ENCODE peak calls at places on chromosomes 3 and 15, in seven cellular contexts. One of them, this sample, is unnamed.

GRCh38 chr3:134242649-134243637 is 7.7 kb downstream of the RYK start:
- DNase-seq in SK-N-SH: no peak
- DNase-seq in GM12878: no peak
- DNase-seq in H1: no peak
- DNase-seq in HepG2: peak; percentile 58
- DNase-seq in HCT116: peak; percentile 47
- DNase-seq in K562: no peak
- DNase-seq in this sample: peak; percentile 55

GRCh38 chr3:142844339-142844977 is 44.4 kb downstream of the PCOLCE2 start:
- DNase-seq in SK-N-SH: peak; percentile 25
- DNase-seq in GM12878: no peak
- DNase-seq in H1: no peak
- DNase-seq in HepG2: peak; percentile 16
- DNase-seq in HCT116: peak; percentile 48
- DNase-seq in K562: peak; percentile 28
- DNase-seq in this sample: no peak

GRCh38 chr3:36992806-36993325 is at the start of gene EPM2AIP1:
- DNase-seq in SK-N-SH: peak; percentile 95
- DNase-seq in GM12878: no peak
- DNase-seq in H1: peak; percentile 85
- DNase-seq in HepG2: no peak
- DNase-seq in HCT116: no peak
- DNase-seq in K562: no peak
- DNase-seq in this sample: no peak

GRCh38 chr3:196207833-196208607 is 3.2 kb downstream of the ZDHHC19 start:
- DNase-seq in SK-N-SH: peak; percentile 99
- DNase-seq in GM12878: no peak
- DNase-seq in H1: peak; percentile 85
- DNase-seq in HepG2: no peak
- DNase-seq in HCT116: no peak
- DNase-seq in K562: peak; percentile 100
- DNase-seq in this sample: no peak

GRCh38 chr15:47678047-47678446 is 39.3 kb upstream of the SEMA6D start:
- DNase-seq in SK-N-SH: peak; percentile 48
- DNase-seq in GM12878: no peak
- DNase-seq in H1: no peak
- DNase-seq in HepG2: no peak
- DNase-seq in HCT116: no peak
- DNase-seq in K562: no peak
- DNase-seq in this sample: no peak

GRCh38 chr15:33955945-33956344 is 12.4 kb upstream of the CHRM5 start:
- DNase-seq in SK-N-SH: no peak
- DNase-seq in GM12878: no peak
- DNase-seq in H1: no peak
- DNase-seq in HepG2: no peak
- DNase-seq in HCT116: no peak
- DNase-seq in K562: peak; percentile 12
- DNase-seq in this sample: no peak

GRCh38 chr3:126972866-126973265 is 10.0 kb upstream of the PLXNA1 start:
- DNase-seq in SK-N-SH: no peak
- DNase-seq in GM12878: no peak
- DNase-seq in H1: no peak
- DNase-seq in HepG2: no peak
- DNase-seq in HCT116: no peak
- DNase-seq in K562: no peak
- DNase-seq in this sample: no peak

GRCh38 chr3:197354195-197355059 is 56.0 kb upstream of the DLG1 start:
- DNase-seq in SK-N-SH: peak; percentile 49
- DNase-seq in GM12878: peak; percentile 11
- DNase-seq in H1: no peak
- DNase-seq in HepG2: no peak
- DNase-seq in HCT116: no peak
- DNase-seq in K562: no peak
- DNase-seq in this sample: no peak

GRCh38 chr3:134232146-134232545 is 18.5 kb downstream of the RYK start:
- DNase-seq in SK-N-SH: no peak
- DNase-seq in GM12878: no peak
- DNase-seq in H1: no peak
- DNase-seq in HepG2: no peak
- DNase-seq in HCT116: no peak
- DNase-seq in K562: no peak
- DNase-seq in this sample: no peak

GRCh38 chr3:31840252-31840651 is 140.8 kb downstream of the OSBPL10 start:
- DNase-seq in SK-N-SH: no peak
- DNase-seq in GM12878: no peak
- DNase-seq in H1: no peak
- DNase-seq in HepG2: no peak
- DNase-seq in HCT116: no peak
- DNase-seq in K562: no peak
- DNase-seq in this sample: no peak

GRCh38 chr3:96169111-96169510 is 645.3 kb upstream of the EPHA6 start:
- DNase-seq in SK-N-SH: no peak
- DNase-seq in GM12878: no peak
- DNase-seq in H1: no peak
- DNase-seq in HepG2: no peak
- DNase-seq in HCT116: no peak
- DNase-seq in K562: no peak
- DNase-seq in this sample: no peak

GRCh38 chr3:125039041-125039896 is 16.5 kb downstream of the HEG1 start:
- DNase-seq in SK-N-SH: no peak
- DNase-seq in GM12878: no peak
- DNase-seq in H1: no peak
- DNase-seq in HepG2: no peak
- DNase-seq in HCT116: no peak
- DNase-seq in K562: no peak
- DNase-seq in this sample: no peak
- H3K4me3 ChIP-seq in SK-N-SH: no peak overlapping the region
- H3K4me3 ChIP-seq in GM12878: no peak overlapping the region
- H3K4me3 ChIP-seq in H1: peak overlapping the region; percentile 3
- H3K4me3 ChIP-seq in HepG2: no peak overlapping the region
- H3K4me3 ChIP-seq in HCT116: no peak overlapping the region
- H3K4me3 ChIP-seq in K562: no peak overlapping the region
- H3K4me3 ChIP-seq in this sample: no peak overlapping the region

GRCh38 chr3:157460253-157460652 is 23.6 kb downstream of the PTX3 start:
- DNase-seq in SK-N-SH: no peak
- DNase-seq in GM12878: no peak
- DNase-seq in H1: no peak
- DNase-seq in HepG2: no peak
- DNase-seq in HCT116: no peak
- DNase-seq in K562: no peak
- DNase-seq in this sample: no peak
- TF ChIP-seq SIN3A in SK-N-SH: no peak
- TF ChIP-seq SIN3A in GM12878: no peak
- TF ChIP-seq SIN3A in H1: no peak
- TF ChIP-seq SIN3A in HepG2: no peak
- TF ChIP-seq SIN3A in HCT116: no peak
- TF ChIP-seq SIN3A in K562: no peak
- TF ChIP-seq SIN3A in this sample: no peak

GRCh38 chr3:69746119-69746518 is 6.9 kb downstream of the MITF start:
- DNase-seq in SK-N-SH: no peak
- DNase-seq in GM12878: no peak
- DNase-seq in H1: no peak
- DNase-seq in HepG2: no peak
- DNase-seq in HCT116: no peak
- DNase-seq in K562: no peak
- DNase-seq in this sample: no peak
- H3K4me3 ChIP-seq in SK-N-SH: no peak overlapping the region
- H3K4me3 ChIP-seq in GM12878: no peak overlapping the region
- H3K4me3 ChIP-seq in H1: no peak overlapping the region
- H3K4me3 ChIP-seq in HepG2: no peak overlapping the region
- H3K4me3 ChIP-seq in HCT116: no peak overlapping the region
- H3K4me3 ChIP-seq in K562: no peak overlapping the region
- H3K4me3 ChIP-seq in this sample: no peak overlapping the region

DNA sequence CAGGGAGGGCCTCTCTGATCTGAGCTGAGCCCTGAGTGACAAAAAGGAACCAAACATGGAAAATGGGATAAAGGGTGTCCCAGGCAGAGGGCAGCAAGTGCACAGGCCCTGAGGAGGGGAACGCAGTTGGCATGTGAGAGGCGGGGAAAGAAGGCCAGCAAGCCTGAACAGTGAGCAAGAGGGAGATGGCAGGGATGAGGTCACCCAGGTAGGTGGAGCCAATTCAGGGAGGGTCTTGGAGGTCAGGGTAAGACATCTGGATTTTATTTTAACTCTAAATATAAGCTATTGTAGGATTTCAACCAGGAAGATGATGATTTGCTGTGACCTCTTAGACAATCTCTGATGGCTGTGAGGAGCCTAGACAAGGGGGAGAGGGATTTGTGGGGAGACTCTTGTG is 167.6 kb downstream of the LRTM1 start:
- DNase-seq in SK-N-SH: no peak
- DNase-seq in GM12878: no peak
- DNase-seq in H1: no peak
- DNase-seq in HepG2: no peak
- DNase-seq in HCT116: no peak
- DNase-seq in K562: no peak
- DNase-seq in this sample: no peak
- TF ChIP-seq SIN3A in SK-N-SH: no peak
- TF ChIP-seq SIN3A in GM12878: no peak
- TF ChIP-seq SIN3A in H1: no peak
- TF ChIP-seq SIN3A in HepG2: no peak
- TF ChIP-seq SIN3A in HCT116: no peak
- TF ChIP-seq SIN3A in K562: no peak
- TF ChIP-seq SIN3A in this sample: no peak

GRCh38 chr15:100114526-100114925 is 227.2 kb downstream of the ADAMTS17 start:
- DNase-seq in SK-N-SH: no peak
- DNase-seq in GM12878: no peak
- DNase-seq in H1: no peak
- DNase-seq in HepG2: no peak
- DNase-seq in HCT116: no peak
- DNase-seq in K562: no peak
- DNase-seq in this sample: no peak

GRCh38 chr15:100115066-100115710 is 226.6 kb downstream of the ADAMTS17 start:
- DNase-seq in SK-N-SH: no peak
- DNase-seq in GM12878: no peak
- DNase-seq in H1: no peak
- DNase-seq in HepG2: no peak
- DNase-seq in HCT116: no peak
- DNase-seq in K562: no peak
- DNase-seq in this sample: no peak

GRCh38 chr15:100118546-100118945 is 223.2 kb downstream of the ADAMTS17 start:
- DNase-seq in SK-N-SH: no peak
- DNase-seq in GM12878: no peak
- DNase-seq in H1: no peak
- DNase-seq in HepG2: no peak
- DNase-seq in HCT116: no peak
- DNase-seq in K562: no peak
- DNase-seq in this sample: no peak

GRCh38 chr15:100115711-100116090 is 226.1 kb downstream of the ADAMTS17 start:
- DNase-seq in SK-N-SH: no peak
- DNase-seq in GM12878: no peak
- DNase-seq in H1: no peak
- DNase-seq in HepG2: no peak
- DNase-seq in HCT116: no peak
- DNase-seq in K562: no peak
- DNase-seq in this sample: no peak

DNA sequence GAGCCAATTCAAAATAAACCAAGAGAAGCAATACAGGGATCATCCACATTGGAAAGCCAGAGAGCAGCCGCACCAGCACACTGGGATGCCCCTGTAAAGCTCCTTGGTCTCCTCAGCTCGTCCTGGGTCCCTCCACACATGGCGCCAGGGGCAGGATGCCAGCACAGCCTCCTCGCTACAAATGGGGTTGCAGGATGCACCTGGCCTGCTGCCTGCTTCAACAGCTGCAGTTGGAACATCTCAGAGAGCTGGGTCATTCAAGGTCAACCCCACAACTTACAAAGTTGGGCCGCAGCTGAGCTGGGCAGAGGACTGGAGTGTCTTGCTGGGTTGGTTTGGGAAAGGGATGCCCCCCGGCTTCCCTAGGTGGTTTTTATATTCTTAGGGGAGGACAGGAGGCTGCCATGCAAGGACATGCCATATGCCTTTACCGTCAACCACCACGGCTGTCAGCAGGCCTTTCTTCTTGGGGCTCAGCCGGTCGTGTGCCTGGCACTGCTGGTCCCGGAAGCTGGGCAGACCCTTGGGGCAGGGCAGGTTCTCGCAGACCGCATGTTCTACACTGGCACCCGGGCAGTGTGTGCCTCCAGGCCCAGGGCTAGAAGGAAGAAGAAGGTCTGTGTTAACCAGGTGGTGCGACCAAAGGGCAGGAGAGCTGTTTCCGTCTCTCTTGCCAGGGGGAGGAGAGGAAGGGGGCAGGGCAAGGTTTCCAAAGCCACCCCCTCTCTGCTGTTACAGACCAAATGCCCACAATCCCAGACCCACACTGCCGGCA is 225.2 kb downstream of the ADAMTS17 start:
- DNase-seq in SK-N-SH: no peak
- DNase-seq in GM12878: no peak
- DNase-seq in H1: no peak
- DNase-seq in HepG2: no peak
- DNase-seq in HCT116: no peak
- DNase-seq in K562: no peak
- DNase-seq in this sample: no peak
- H3K4me3 ChIP-seq in SK-N-SH: no peak overlapping the region
- H3K4me3 ChIP-seq in GM12878: no peak overlapping the region
- H3K4me3 ChIP-seq in H1: no peak overlapping the region
- H3K4me3 ChIP-seq in HepG2: no peak overlapping the region
- H3K4me3 ChIP-seq in HCT116: no peak overlapping the region
- H3K4me3 ChIP-seq in K562: no peak overlapping the region
- H3K4me3 ChIP-seq in this sample: no peak overlapping the region

DNA sequence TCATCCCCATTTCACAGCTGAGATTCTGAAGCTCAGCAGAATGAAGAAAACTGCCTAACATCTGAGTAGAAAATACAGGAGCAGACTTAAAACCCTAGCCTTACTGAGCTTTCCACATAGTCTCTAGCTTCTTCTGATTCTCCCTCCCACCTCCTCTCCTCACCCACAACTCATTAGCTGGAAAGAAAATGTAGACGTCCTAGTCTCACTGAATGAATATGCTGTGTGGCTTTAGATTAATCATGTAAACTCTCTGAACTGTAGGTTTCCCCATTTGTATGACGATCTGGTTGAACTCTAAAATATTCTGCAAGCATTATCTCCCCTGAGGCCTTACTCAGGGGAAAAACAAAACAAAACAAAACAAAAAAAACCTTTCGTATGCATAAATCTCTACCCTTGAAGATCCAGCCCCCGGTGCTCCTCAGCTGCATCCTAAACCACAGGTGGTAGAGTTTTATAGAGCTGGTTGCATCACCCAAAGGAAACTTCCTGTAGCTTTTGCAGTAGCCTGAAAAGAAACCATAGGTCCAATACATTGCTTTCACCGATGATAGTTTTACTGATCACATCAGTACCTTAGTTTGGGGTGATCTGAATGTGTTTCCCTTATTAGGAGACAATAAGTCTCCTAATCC is 40.6 kb downstream of the FOXB1 start:
- DNase-seq in SK-N-SH: no peak
- DNase-seq in GM12878: no peak
- DNase-seq in H1: no peak
- DNase-seq in HepG2: no peak
- DNase-seq in HCT116: no peak
- DNase-seq in K562: no peak
- DNase-seq in this sample: no peak
- TF ChIP-seq SIN3A in SK-N-SH: no peak
- TF ChIP-seq SIN3A in GM12878: no peak
- TF ChIP-seq SIN3A in H1: no peak
- TF ChIP-seq SIN3A in HepG2: no peak
- TF ChIP-seq SIN3A in HCT116: no peak
- TF ChIP-seq SIN3A in K562: no peak
- TF ChIP-seq SIN3A in this sample: no peak

DNA sequence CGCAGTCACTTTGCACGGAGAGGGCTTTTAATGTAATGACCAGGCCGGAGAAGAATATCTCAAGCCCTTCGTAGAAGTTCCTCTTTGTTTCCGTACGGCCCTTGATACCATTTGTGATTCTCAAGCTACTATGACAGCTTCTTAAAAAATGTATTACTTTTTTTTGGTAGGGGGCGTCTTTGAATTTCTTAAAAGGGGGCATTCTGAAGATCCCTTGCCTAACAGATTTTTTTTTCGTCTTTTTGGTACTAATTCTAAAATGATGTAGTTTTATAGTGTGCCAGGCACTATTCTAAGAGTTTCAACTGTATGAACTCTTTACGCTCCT is 614.0 kb downstream of the MCTP2 start:
- DNase-seq in SK-N-SH: no peak
- DNase-seq in GM12878: no peak
- DNase-seq in H1: no peak
- DNase-seq in HepG2: no peak
- DNase-seq in HCT116: no peak
- DNase-seq in K562: no peak
- DNase-seq in this sample: no peak
- H3K4me3 ChIP-seq in SK-N-SH: no peak overlapping the region
- H3K4me3 ChIP-seq in GM12878: no peak overlapping the region
- H3K4me3 ChIP-seq in H1: peak overlapping the region; percentile 26
- H3K4me3 ChIP-seq in HepG2: peak overlapping the region; percentile 33
- H3K4me3 ChIP-seq in HCT116: no peak overlapping the region
- H3K4me3 ChIP-seq in K562: peak overlapping the region; percentile 32
- H3K4me3 ChIP-seq in this sample: no peak overlapping the region

This sample was measured in Panc1.